ENCODE peak calls at places on chromosomes 13 and 19, in seven cellular contexts. R, S, U, B, Y, G and V are unnamed samples.

GRCh38 chr19:45147835-45148676 is 12.7 kb downstream of the NKPD1 start:
- DNase-seq in R (no peak), S (peak), U (no peak), B (no peak), Y (no peak), G (no peak), V (no peak)

GRCh38 chr13:63481334-63481733 is 2065.7 kb upstream of the PCDH20 start:
- DNase-seq in R (peak), S (no peak), U (peak), B (no peak), Y (peak), G (no peak), V (no peak)

GRCh38 chr19:2154587-2155075 is 3.3 kb upstream of the AP3D1 start:
- DNase-seq in R (no peak), S (no peak), U (no peak), B (no peak), Y (no peak), G (no peak), V (no peak)

GRCh38 chr19:22945560-22945959 is 57.4 kb downstream of the ZNF728 start:
- DNase-seq in R (peak), S (peak), U (no peak), B (no peak), Y (no peak), G (peak), V (no peak)

GRCh38 chr19:532578-533484 is 1.3 kb downstream of the CDC34 start:
- DNase-seq in R (peak), S (peak), U (peak), B (peak), Y (no peak), G (peak), V (peak)

GRCh38 chr13:66950666-66951065 is 279.5 kb downstream of the PCDH9 start:
- DNase-seq in R (no peak), S (no peak), U (no peak), B (no peak), Y (no peak), G (no peak), V (no peak)

GRCh38 chr19:41064974-41065569 is 23.2 kb upstream of the CYP2A13 start:
- DNase-seq in R (peak), S (peak), U (no peak), B (peak), Y (no peak), G (peak), V (no peak)

GRCh38 chr13:83453723-83454122 is 428.6 kb downstream of the SLITRK1 start:
- DNase-seq in R (no peak), S (no peak), U (no peak), B (no peak), Y (no peak), G (no peak), V (no peak)

GRCh38 chr13:46170268-46170667 is 11.7 kb downstream of the LCP1 start:
- DNase-seq in R (no peak), S (peak), U (no peak), B (no peak), Y (no peak), G (no peak), V (no peak)

GRCh38 chr13:99941086-99941485 is 30.5 kb downstream of the ZIC5 start:
- DNase-seq in R (no peak), S (no peak), U (no peak), B (no peak), Y (no peak), G (no peak), V (no peak)

GRCh38 chr19:40266912-40267600 is 18.1 kb downstream of the AKT2 start:
- DNase-seq in R (no peak), S (peak), U (no peak), B (no peak), Y (no peak), G (no peak), V (no peak)

GRCh38 chr19:16088351-16088984 is 12.2 kb downstream of the TPM4 start:
- DNase-seq in R (no peak), S (no peak), U (no peak), B (no peak), Y (no peak), G (no peak), V (no peak)
- TF ChIP-seq CTCF in R (no peak), S (peak), U (no peak), B (peak), Y (peak), G (no peak), V (peak)

DNA sequence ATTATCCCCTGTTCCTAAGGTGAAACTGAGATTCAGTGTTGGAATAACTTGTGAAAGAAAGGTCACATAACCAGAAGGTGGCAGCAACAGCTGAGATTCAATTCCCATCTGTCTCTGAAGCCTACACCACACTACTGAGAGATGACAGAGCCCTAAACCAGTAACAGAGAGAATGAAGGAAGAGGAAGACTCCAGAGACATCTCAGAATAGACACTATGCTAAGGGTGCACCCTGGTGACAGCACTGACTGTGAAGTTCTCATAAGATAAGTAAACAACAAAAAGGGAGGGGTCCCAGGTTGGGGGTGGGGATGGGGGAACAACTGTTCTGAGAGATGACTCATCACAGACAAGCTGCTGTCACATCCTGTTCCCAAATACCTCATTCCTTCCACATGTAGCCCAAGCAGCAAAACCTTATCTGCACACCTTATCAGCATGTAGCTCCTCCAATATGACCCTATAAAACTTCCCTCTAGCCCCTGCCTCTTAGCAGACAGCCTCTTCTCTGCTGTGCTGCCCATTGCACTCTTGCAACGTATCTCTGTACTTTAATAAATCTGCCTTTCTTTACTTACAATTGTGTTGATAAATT is 46.5 kb downstream of the UTP14C start:
- DNase-seq in R (no peak), S (no peak), U (peak), B (no peak), Y (no peak), G (peak), V (no peak)
- TF ChIP-seq CTCF in R (no peak), S (no peak), U (peak), B (no peak), Y (peak), G (no peak), V (peak)

DNA sequence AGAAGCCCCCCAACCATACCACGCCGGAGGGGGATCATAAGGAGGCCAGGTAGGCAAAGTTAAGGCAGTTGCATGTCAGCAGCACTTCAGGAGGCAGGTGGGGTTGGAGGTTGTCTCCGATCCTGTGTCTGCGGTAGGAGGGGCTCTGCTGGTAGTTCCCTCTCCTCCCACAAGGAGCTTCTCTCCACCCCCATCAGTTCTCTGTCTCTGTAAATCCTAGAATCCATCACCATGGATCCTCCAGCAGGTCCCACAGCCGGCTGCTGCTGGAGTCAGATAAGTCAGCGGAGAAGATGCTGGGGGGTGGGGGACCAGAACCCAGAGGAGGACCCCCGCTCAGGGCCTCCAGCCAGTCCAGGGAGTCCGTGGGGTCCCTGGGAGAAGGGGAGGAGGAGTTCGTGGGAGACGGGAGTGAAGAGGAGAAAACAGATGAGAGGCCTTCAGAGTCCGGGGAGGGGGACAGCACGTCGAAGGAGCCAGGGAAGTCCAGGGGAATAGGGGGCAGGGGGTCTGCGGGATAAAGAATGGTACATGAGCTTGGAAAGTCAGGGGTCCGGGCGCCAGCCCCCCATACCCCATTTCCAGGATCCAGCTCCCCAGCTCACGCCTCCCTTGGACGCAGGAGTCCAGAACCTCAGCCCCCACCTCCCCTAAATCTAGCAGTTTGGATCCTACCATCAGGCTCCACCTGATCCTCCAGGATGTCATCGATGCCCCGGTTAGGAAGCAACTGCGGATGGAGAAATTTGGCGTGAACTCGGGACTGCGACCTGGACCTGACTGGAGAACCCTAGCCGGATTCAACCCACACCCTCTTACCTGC is 6.3 kb downstream of the MAMSTR start:
- DNase-seq in R (no peak), S (peak), U (no peak), B (peak), Y (no peak), G (peak), V (no peak)
- TF ChIP-seq CTCF in R (no peak), S (peak), U (peak), B (no peak), Y (peak), G (no peak), V (peak)

GRCh38 chr13:112995395-112996091 is 26.5 kb downstream of the MCF2L start:
- DNase-seq in R (no peak), S (no peak), U (no peak), B (no peak), Y (no peak), G (no peak), V (no peak)
- TF ChIP-seq CTCF in R (no peak), S (no peak), U (no peak), B (no peak), Y (no peak), G (no peak), V (no peak)

GRCh38 chr13:30676672-30677071 is 58.7 kb upstream of the ALOX5AP start:
- DNase-seq in R (no peak), S (peak), U (no peak), B (no peak), Y (no peak), G (no peak), V (no peak)
- TF ChIP-seq CTCF in R (no peak), S (peak), U (peak), B (no peak), Y (peak), G (no peak), V (peak)

GRCh38 chr13:94173312-94173854 is 306.1 kb downstream of the DCT start:
- DNase-seq in R (no peak), S (no peak), U (no peak), B (no peak), Y (no peak), G (no peak), V (no peak)
- TF ChIP-seq CTCF in R (no peak), S (no peak), U (no peak), B (no peak), Y (no peak), G (no peak), V (peak)

GRCh38 chr19:15072930-15073647 is 8.9 kb upstream of the OR1I1 start:
- DNase-seq in R (no peak), S (peak), U (no peak), B (peak), Y (no peak), G (no peak), V (no peak)
- TF ChIP-seq CTCF in R (no peak), S (peak), U (no peak), B (no peak), Y (no peak), G (no peak), V (no peak)